ENCODE peak calls at places on chromosomes 3 and 15, in ten cellular contexts. Y, Z, M, N, V, Q, L, S, T and D are unnamed samples.

GRCh38 chr15:25057574-25057973 is 102.8 kb downstream of the SNRPN start:
- DNase-seq in Y (no peak), Z (no peak), M (no peak), N (peak), V (no peak), Q (peak), L (no peak), S (no peak), T (no peak), D (no peak)

GRCh38 chr3:40211579-40211978 is 97.9 kb upstream of the EIF1B start:
- DNase-seq in Y (no peak), Z (no peak), M (no peak), N (no peak), V (no peak), Q (no peak), L (peak), S (peak), T (no peak), D (no peak)

GRCh38 chr3:23096041-23096440 is 107.1 kb upstream of the UBE2E2 start:
- DNase-seq in Y (no peak), Z (no peak), M (no peak), N (no peak), V (no peak), Q (no peak), L (no peak), S (no peak), T (no peak), D (no peak)

GRCh38 chr15:57114070-57114469 is 195.6 kb downstream of the TCF12 start:
- DNase-seq in Y (no peak), Z (no peak), M (no peak), N (peak), V (no peak), Q (no peak), L (peak), S (peak), T (no peak), D (no peak)

GRCh38 chr3:125061170-125061569 is 5.4 kb upstream of the HEG1 start:
- DNase-seq in Y (no peak), Z (no peak), M (peak), N (peak), V (no peak), Q (peak), L (peak), S (peak), T (no peak), D (no peak)

GRCh38 chr15:58760385-58761009 is 10.6 kb upstream of the MINDY2 start:
- DNase-seq in Y (no peak), Z (no peak), M (no peak), N (no peak), V (no peak), Q (no peak), L (no peak), S (no peak), T (no peak), D (no peak)

GRCh38 chr3:185253645-185254410 is at the start of gene EHHADH:
- DNase-seq in Y (no peak), Z (peak), M (peak), N (peak), V (peak), Q (peak), L (peak), S (peak), T (no peak), D (peak)

GRCh38 chr3:52346623-52347530 is 30.8 kb downstream of the DNAH1 start:
- DNase-seq in Y (no peak), Z (no peak), M (peak), N (no peak), V (no peak), Q (peak), L (peak), S (peak), T (peak), D (no peak)

GRCh38 chr3:32004111-32004790 is 22.7 kb downstream of the ZNF860 start:
- DNase-seq in Y (no peak), Z (no peak), M (no peak), N (no peak), V (no peak), Q (no peak), L (no peak), S (no peak), T (no peak), D (no peak)

GRCh38 chr15:66905954-66906353 is 159.4 kb upstream of the SMAD3 start:
- DNase-seq in Y (no peak), Z (no peak), M (no peak), N (no peak), V (no peak), Q (no peak), L (no peak), S (no peak), T (no peak), D (no peak)
- TF ChIP-seq CTCF in Y (no peak), Z (no peak), M (no peak), N (no peak), V (no peak), Q (no peak), L (peak), S (peak), T (no peak), D (no peak)

GRCh38 chr3:194688946-194689345 is 3.3 kb downstream of the FAM43A start:
- DNase-seq in Y (no peak), Z (no peak), M (no peak), N (no peak), V (no peak), Q (no peak), L (no peak), S (no peak), T (no peak), D (no peak)

GRCh38 chr3:194686414-194686815 is 732 bp downstream of the FAM43A start:
- DNase-seq in Y (no peak), Z (no peak), M (no peak), N (no peak), V (no peak), Q (no peak), L (no peak), S (no peak), T (no peak), D (peak)

GRCh38 chr3:194686816-194687637 is 1.3 kb downstream of the FAM43A start:
- DNase-seq in Y (peak), Z (no peak), M (peak), N (peak), V (peak), Q (peak), L (peak), S (peak), T (no peak), D (peak)

GRCh38 chr3:194688207-194688711 is 2.6 kb downstream of the FAM43A start:
- DNase-seq in Y (no peak), Z (peak), M (peak), N (peak), V (no peak), Q (no peak), L (no peak), S (peak), T (no peak), D (peak)

DNA sequence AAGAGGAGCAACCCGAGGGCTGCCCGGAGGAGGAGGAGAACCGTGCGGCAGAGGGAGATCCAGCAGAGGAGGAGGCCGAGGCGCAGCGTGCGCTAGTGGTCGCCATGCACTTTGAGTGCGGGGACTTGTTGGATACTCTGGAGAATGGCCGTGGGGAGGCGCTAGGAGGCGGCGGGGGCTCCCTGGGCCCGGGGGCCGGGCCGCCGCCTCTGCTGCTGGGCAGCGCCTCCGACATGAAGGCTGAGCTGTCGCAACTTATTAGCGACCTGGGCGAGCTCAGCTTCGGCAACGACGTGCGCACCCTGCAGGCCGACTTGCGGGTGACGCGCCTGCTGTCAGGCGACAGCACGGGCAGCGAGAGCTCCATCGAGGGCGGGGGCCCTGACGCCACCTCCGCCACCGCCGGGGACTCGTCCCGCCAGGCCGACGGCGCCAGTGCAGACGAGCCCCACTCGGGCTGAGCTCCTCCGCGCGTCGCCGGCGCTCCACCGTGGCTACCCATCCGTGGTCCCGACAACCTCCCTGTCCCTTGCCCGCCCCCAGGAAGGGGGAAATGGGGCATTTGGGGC is 2.0 kb downstream of the FAM43A start:
- DNase-seq in Y (peak), Z (peak), M (peak), N (peak), V (peak), Q (peak), L (peak), S (peak), T (no peak), D (peak)
- TF ChIP-seq CTCF in Y (peak), Z (no peak), M (peak), N (no peak), V (no peak), Q (peak), L (peak), S (peak), T (peak), D (peak)

GRCh38 chr15:62066663-62067447 is at the start of gene C2CD4A:
- DNase-seq in Y (peak), Z (peak), M (peak), N (peak), V (peak), Q (peak), L (no peak), S (peak), T (no peak), D (peak)
- TF ChIP-seq CTCF in Y (no peak), Z (no peak), M (no peak), N (no peak), V (no peak), Q (no peak), L (peak), S (peak), T (peak), D (no peak)

DNA sequence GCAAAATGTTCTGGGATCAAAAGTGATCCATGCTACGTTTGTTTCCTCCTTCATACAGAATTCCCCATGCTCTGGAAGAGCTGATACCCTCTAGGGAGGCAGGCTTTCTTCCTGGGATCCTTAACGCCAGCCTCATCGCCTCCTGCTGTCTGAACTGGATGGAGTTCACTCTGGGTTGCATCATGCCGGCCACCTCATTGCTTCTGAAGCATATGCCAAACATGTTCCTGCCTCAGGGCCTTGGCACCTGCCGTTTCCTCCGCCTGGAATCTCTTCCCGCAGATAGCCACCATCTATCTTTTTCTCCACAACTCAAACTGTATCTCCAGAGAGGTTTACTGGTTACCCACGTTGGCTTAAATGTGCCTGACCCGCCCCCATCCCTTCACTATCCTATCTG is 118.4 kb downstream of the FBLN2 start:
- DNase-seq in Y (no peak), Z (no peak), M (no peak), N (no peak), V (no peak), Q (no peak), L (no peak), S (no peak), T (no peak), D (no peak)
- TF ChIP-seq CTCF in Y (no peak), Z (no peak), M (no peak), N (no peak), V (no peak), Q (no peak), L (no peak), S (no peak), T (no peak), D (no peak)

GRCh38 chr3:42632146-42632545 is 21.4 kb upstream of the ZBTB47 start:
- DNase-seq in Y (no peak), Z (no peak), M (no peak), N (no peak), V (no peak), Q (no peak), L (peak), S (no peak), T (no peak), D (no peak)

GRCh38 chr3:42633544-42633943 is 20.0 kb upstream of the ZBTB47 start:
- DNase-seq in Y (no peak), Z (no peak), M (no peak), N (no peak), V (no peak), Q (no peak), L (no peak), S (no peak), T (no peak), D (no peak)

GRCh38 chr3:42638339-42638842 is 15.1 kb upstream of the ZBTB47 start:
- DNase-seq in Y (no peak), Z (no peak), M (no peak), N (no peak), V (no peak), Q (no peak), L (no peak), S (no peak), T (no peak), D (no peak)

GRCh38 chr3:42637001-42637400 is 16.5 kb upstream of the ZBTB47 start:
- DNase-seq in Y (no peak), Z (no peak), M (no peak), N (no peak), V (no peak), Q (no peak), L (no peak), S (no peak), T (no peak), D (no peak)

GRCh38 chr3:42635111-42635510 is 18.4 kb upstream of the ZBTB47 start:
- DNase-seq in Y (no peak), Z (no peak), M (no peak), N (no peak), V (no peak), Q (no peak), L (peak), S (peak), T (no peak), D (no peak)
- TF ChIP-seq CTCF in Y (no peak), Z (no peak), M (no peak), N (no peak), V (no peak), Q (no peak), L (peak), S (peak), T (no peak), D (no peak)

DNA sequence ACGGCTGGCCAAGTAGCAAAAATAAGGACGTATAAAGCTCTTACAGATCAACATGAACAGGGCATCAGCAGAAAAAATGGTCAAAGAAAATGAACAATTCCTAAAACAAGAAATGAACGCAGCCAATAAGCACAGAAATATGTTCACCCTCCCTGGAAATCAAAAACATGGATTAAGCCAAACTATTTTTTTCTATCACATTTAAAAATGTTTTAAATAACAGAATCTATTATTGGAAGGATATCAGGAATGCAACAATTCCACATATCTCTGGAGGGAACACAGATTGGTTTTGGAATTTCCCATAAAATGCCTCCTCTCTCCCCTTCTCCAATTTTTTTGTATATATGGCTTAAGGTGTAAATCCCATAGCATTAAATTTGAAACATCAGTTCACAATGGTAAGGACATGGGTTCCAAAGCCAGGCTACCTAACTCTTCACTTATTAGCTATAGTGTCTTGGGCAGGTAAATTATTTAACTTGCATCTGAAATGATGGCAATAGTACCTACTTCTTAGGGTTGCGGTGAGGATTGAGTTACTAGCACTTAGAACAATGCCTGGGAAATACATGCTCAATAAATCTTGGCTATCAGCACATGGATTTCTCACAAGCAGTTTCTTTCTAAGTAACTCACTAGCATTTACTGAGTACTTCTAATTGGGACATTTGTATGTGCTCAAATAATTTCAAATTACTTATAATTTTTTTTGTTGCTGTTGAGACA is 10.1 kb downstream of the UACA start:
- DNase-seq in Y (no peak), Z (no peak), M (no peak), N (no peak), V (no peak), Q (no peak), L (peak), S (no peak), T (no peak), D (no peak)
- TF ChIP-seq CTCF in Y (no peak), Z (no peak), M (no peak), N (no peak), V (no peak), Q (no peak), L (no peak), S (no peak), T (no peak), D (no peak)

GRCh38 chr15:28020644-28021043 is 78.5 kb downstream of the OCA2 start:
- DNase-seq in Y (no peak), Z (no peak), M (no peak), N (no peak), V (no peak), Q (no peak), L (no peak), S (no peak), T (no peak), D (no peak)

GRCh38 chr15:28022961-28023360 is 76.2 kb downstream of the OCA2 start:
- DNase-seq in Y (no peak), Z (no peak), M (no peak), N (no peak), V (no peak), Q (no peak), L (no peak), S (no peak), T (no peak), D (no peak)

GRCh38 chr15:28022181-28022580 is 76.9 kb downstream of the OCA2 start:
- DNase-seq in Y (no peak), Z (no peak), M (no peak), N (no peak), V (no peak), Q (no peak), L (no peak), S (no peak), T (no peak), D (no peak)

GRCh38 chr15:28019594-28020320 is 79.4 kb downstream of the OCA2 start:
- DNase-seq in Y (no peak), Z (no peak), M (no peak), N (no peak), V (no peak), Q (no peak), L (no peak), S (no peak), T (no peak), D (no peak)

GRCh38 chr15:28021281-28022039 is 77.7 kb downstream of the OCA2 start:
- DNase-seq in Y (no peak), Z (no peak), M (peak), N (peak), V (no peak), Q (no peak), L (peak), S (peak), T (peak), D (no peak)
- TF ChIP-seq CTCF in Y (peak), Z (no peak), M (peak), N (no peak), V (no peak), Q (peak), L (no peak), S (no peak), T (peak), D (no peak)

GRCh38 chr3:113607219-113607596 is 74.9 kb downstream of the SIDT1 start:
- DNase-seq in Y (no peak), Z (no peak), M (no peak), N (no peak), V (no peak), Q (no peak), L (no peak), S (no peak), T (no peak), D (no peak)
- TF ChIP-seq CTCF in Y (no peak), Z (no peak), M (no peak), N (no peak), V (no peak), Q (no peak), L (no peak), S (no peak), T (no peak), D (no peak)

GRCh38 chr3:50474717-50475116 is 28.7 kb downstream of the CACNA2D2 start:
- DNase-seq in Y (no peak), Z (no peak), M (no peak), N (no peak), V (no peak), Q (no peak), L (peak), S (peak), T (no peak), D (no peak)

GRCh38 chr3:50478671-50479070 is 24.8 kb downstream of the CACNA2D2 start:
- DNase-seq in Y (no peak), Z (no peak), M (no peak), N (no peak), V (no peak), Q (no peak), L (no peak), S (no peak), T (no peak), D (no peak)

GRCh38 chr3:50472958-50473357 is 30.5 kb downstream of the CACNA2D2 start:
- DNase-seq in Y (no peak), Z (no peak), M (no peak), N (no peak), V (no peak), Q (no peak), L (no peak), S (no peak), T (no peak), D (peak)

GRCh38 chr3:50478051-50478450 is 25.4 kb downstream of the CACNA2D2 start:
- DNase-seq in Y (no peak), Z (no peak), M (no peak), N (no peak), V (no peak), Q (no peak), L (no peak), S (no peak), T (no peak), D (no peak)

DNA sequence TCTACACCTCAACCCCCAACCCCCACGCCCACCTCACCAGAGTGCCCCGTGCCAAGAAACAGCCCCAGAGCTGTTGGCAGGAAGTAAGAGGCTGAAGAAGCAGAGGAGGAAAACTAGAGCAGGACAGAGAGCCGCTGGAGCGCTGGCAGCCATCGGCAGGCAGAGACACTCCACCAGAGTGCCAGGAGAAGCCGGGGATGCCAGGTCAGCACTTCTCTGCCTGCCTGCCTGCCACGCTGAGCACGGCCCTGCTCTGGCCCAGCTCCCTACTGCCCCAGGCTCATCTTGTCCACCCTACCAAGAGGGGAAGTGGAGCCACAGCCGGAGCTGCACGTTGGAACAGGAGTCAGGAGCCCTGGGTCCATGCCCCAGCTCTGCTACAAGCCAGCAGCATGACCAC is 29.7 kb downstream of the CACNA2D2 start:
- DNase-seq in Y (no peak), Z (no peak), M (peak), N (no peak), V (no peak), Q (no peak), L (no peak), S (no peak), T (no peak), D (no peak)
- TF ChIP-seq CTCF in Y (no peak), Z (no peak), M (no peak), N (no peak), V (no peak), Q (no peak), L (no peak), S (no peak), T (no peak), D (no peak)